ENCODE peak calls at places on chromosomes 13 and 19, in eight cellular contexts. One of them, this sample, is unnamed.
A peak's percentile ranks its signal among the peaks of the same experiment; 100 is the strongest.

GRCh38 chr13:33057019-33057785 is 41.0 kb downstream of the KL start:
- DNase-seq in glutamatergic neuron: peak; percentile 23
- DNase-seq in MCF 10A: peak; percentile 22
- DNase-seq in fibroblast of pulmonary artery: peak; percentile 34
- DNase-seq in pancreas: no peak
- DNase-seq in nephron progenitor cell: no peak
- DNase-seq in GM12865: peak; percentile 49
- DNase-seq in WTC11: no peak
- DNase-seq in this sample: peak; percentile 65

GRCh38 chr13:67238277-67238859 is 8.2 kb upstream of the PCDH9 start:
- DNase-seq in MCF 10A: peak; percentile 46
- DNase-seq in nephron progenitor cell: no peak
- DNase-seq in fibroblast of pulmonary artery: peak; percentile 67
- DNase-seq in glutamatergic neuron: no peak
- DNase-seq in GM12865: peak; percentile 30
- DNase-seq in WTC11: no peak
- DNase-seq in pancreas: no peak
- DNase-seq in this sample: peak; percentile 26

GRCh38 chr13:74574964-74575728 is 440.9 kb upstream of the KLF12 start:
- DNase-seq in GM12865: no peak
- DNase-seq in fibroblast of pulmonary artery: no peak
- DNase-seq in WTC11: no peak
- DNase-seq in MCF 10A: no peak
- DNase-seq in glutamatergic neuron: no peak
- DNase-seq in pancreas: no peak
- DNase-seq in nephron progenitor cell: no peak
- DNase-seq in this sample: peak; percentile 4

GRCh38 chr13:90867336-90867683 is 480.2 kb upstream of the MIR17HG start:
- DNase-seq in GM12865: peak; percentile 72
- DNase-seq in fibroblast of pulmonary artery: peak; percentile 85
- DNase-seq in WTC11: peak; percentile 77
- DNase-seq in glutamatergic neuron: peak; percentile 83
- DNase-seq in MCF 10A: peak; percentile 84
- DNase-seq in nephron progenitor cell: peak; percentile 73
- DNase-seq in pancreas: peak; percentile 68
- DNase-seq in this sample: peak; percentile 23

GRCh38 chr13:33757713-33758112 is 60.2 kb upstream of the RFC3 start:
- DNase-seq in GM12865: peak; percentile 38
- DNase-seq in fibroblast of pulmonary artery: no peak
- DNase-seq in WTC11: no peak
- DNase-seq in pancreas: no peak
- DNase-seq in MCF 10A: no peak
- DNase-seq in nephron progenitor cell: no peak
- DNase-seq in glutamatergic neuron: no peak
- DNase-seq in this sample: no peak

GRCh38 chr19:14091086-14091884 is 734 bp upstream of the SAMD1 start:
- DNase-seq in glutamatergic neuron: peak; percentile 61
- DNase-seq in nephron progenitor cell: peak; percentile 79
- DNase-seq in MCF 10A: peak; percentile 33
- DNase-seq in pancreas: peak; percentile 88
- DNase-seq in GM12865: peak; percentile 85
- DNase-seq in fibroblast of pulmonary artery: peak; percentile 70
- DNase-seq in WTC11: peak; percentile 35
- DNase-seq in this sample: peak; percentile 94

GRCh38 chr19:17420267-17420924 is 549 bp downstream of the MVB12A start:
- DNase-seq in pancreas: peak; percentile 62
- DNase-seq in nephron progenitor cell: peak; percentile 55
- DNase-seq in GM12865: peak; percentile 46
- DNase-seq in glutamatergic neuron: peak; percentile 37
- DNase-seq in WTC11: peak; percentile 59
- DNase-seq in MCF 10A: peak; percentile 49
- DNase-seq in fibroblast of pulmonary artery: no peak
- DNase-seq in this sample: peak; percentile 57

GRCh38 chr13:75454497-75454896 is 27.5 kb downstream of the TBC1D4 start:
- DNase-seq in fibroblast of pulmonary artery: no peak
- DNase-seq in WTC11: no peak
- DNase-seq in pancreas: no peak
- DNase-seq in GM12865: no peak
- DNase-seq in glutamatergic neuron: no peak
- DNase-seq in nephron progenitor cell: no peak
- DNase-seq in MCF 10A: peak; percentile 75
- DNase-seq in this sample: no peak

GRCh38 chr13:75489502-75490263 is 7.7 kb upstream of the TBC1D4 start:
- DNase-seq in nephron progenitor cell: no peak
- DNase-seq in pancreas: no peak
- DNase-seq in glutamatergic neuron: no peak
- DNase-seq in fibroblast of pulmonary artery: peak; percentile 81
- DNase-seq in MCF 10A: peak; percentile 73
- DNase-seq in GM12865: peak; percentile 78
- DNase-seq in WTC11: no peak
- DNase-seq in this sample: peak; percentile 51

GRCh38 chr19:41935781-41936415 is 7.6 kb upstream of the ERFL start:
- DNase-seq in MCF 10A: no peak
- DNase-seq in nephron progenitor cell: no peak
- DNase-seq in fibroblast of pulmonary artery: no peak
- DNase-seq in GM12865: no peak
- DNase-seq in pancreas: no peak
- DNase-seq in WTC11: no peak
- DNase-seq in glutamatergic neuron: no peak
- DNase-seq in this sample: no peak

GRCh38 chr13:102901615-102902305 is 55.9 kb downstream of the ERCC5 start:
- DNase-seq in GM12865: no peak
- DNase-seq in fibroblast of pulmonary artery: no peak
- DNase-seq in MCF 10A: no peak
- DNase-seq in glutamatergic neuron: no peak
- DNase-seq in WTC11: no peak
- DNase-seq in pancreas: no peak
- DNase-seq in nephron progenitor cell: no peak
- DNase-seq in this sample: no peak

GRCh38 chr19:49691243-49692101 is 556 bp downstream of the CPT1C start:
- DNase-seq in glutamatergic neuron: peak; percentile 94
- DNase-seq in fibroblast of pulmonary artery: peak; percentile 75
- DNase-seq in GM12865: peak; percentile 38
- DNase-seq in nephron progenitor cell: peak; percentile 86
- DNase-seq in MCF 10A: no peak
- DNase-seq in WTC11: peak; percentile 77
- DNase-seq in pancreas: no peak
- DNase-seq in this sample: no peak

GRCh38 chr13:25688524-25688923 is 316.8 kb downstream of the ATP8A2 start:
- DNase-seq in WTC11: no peak
- DNase-seq in glutamatergic neuron: peak; percentile 26
- DNase-seq in fibroblast of pulmonary artery: no peak
- DNase-seq in pancreas: no peak
- DNase-seq in MCF 10A: no peak
- DNase-seq in nephron progenitor cell: no peak
- DNase-seq in GM12865: no peak
- DNase-seq in this sample: no peak

GRCh38 chr13:110921695-110922094 is 6.8 kb upstream of the ANKRD10 start:
- DNase-seq in WTC11: no peak
- DNase-seq in nephron progenitor cell: no peak
- DNase-seq in pancreas: no peak
- DNase-seq in fibroblast of pulmonary artery: no peak
- DNase-seq in glutamatergic neuron: no peak
- DNase-seq in GM12865: no peak
- DNase-seq in MCF 10A: no peak
- DNase-seq in this sample: peak; percentile 4

GRCh38 chr13:84894749-84895148 is 904.5 kb downstream of the SLITRK6 start:
- DNase-seq in fibroblast of pulmonary artery: no peak
- DNase-seq in GM12865: no peak
- DNase-seq in WTC11: peak; percentile 39
- DNase-seq in pancreas: peak; percentile 55
- DNase-seq in glutamatergic neuron: no peak
- DNase-seq in nephron progenitor cell: no peak
- DNase-seq in MCF 10A: no peak
- DNase-seq in this sample: no peak

GRCh38 chr13:109275848-109276247 is 510.5 kb downstream of the IRS2 start:
- DNase-seq in WTC11: peak; percentile 32
- DNase-seq in fibroblast of pulmonary artery: no peak
- DNase-seq in nephron progenitor cell: peak; percentile 15
- DNase-seq in glutamatergic neuron: peak; percentile 49
- DNase-seq in pancreas: no peak
- DNase-seq in GM12865: no peak
- DNase-seq in MCF 10A: peak; percentile 41
- DNase-seq in this sample: no peak

GRCh38 chr13:39106216-39106995 is 68.2 kb downstream of the NHLRC3 start:
- DNase-seq in nephron progenitor cell: no peak
- DNase-seq in GM12865: no peak
- DNase-seq in glutamatergic neuron: no peak
- DNase-seq in WTC11: no peak
- DNase-seq in fibroblast of pulmonary artery: peak; percentile 3
- DNase-seq in MCF 10A: peak; percentile 13
- DNase-seq in pancreas: no peak
- DNase-seq in this sample: no peak

GRCh38 chr19:15779756-15780476 is 7.5 kb upstream of the OR10H5 start:
- DNase-seq in WTC11: no peak
- DNase-seq in pancreas: peak; percentile 74
- DNase-seq in GM12865: no peak
- DNase-seq in fibroblast of pulmonary artery: peak; percentile 13
- DNase-seq in MCF 10A: no peak
- DNase-seq in nephron progenitor cell: no peak
- DNase-seq in glutamatergic neuron: no peak
- DNase-seq in this sample: no peak

GRCh38 chr19:49884109-49884508 is 6.6 kb downstream of the TBC1D17 start:
- DNase-seq in fibroblast of pulmonary artery: no peak
- DNase-seq in MCF 10A: no peak
- DNase-seq in pancreas: no peak
- DNase-seq in glutamatergic neuron: peak; percentile 14
- DNase-seq in GM12865: no peak
- DNase-seq in WTC11: no peak
- DNase-seq in nephron progenitor cell: no peak
- DNase-seq in this sample: no peak

GRCh38 chr13:110116072-110116487 is 190.9 kb downstream of the COL4A1 start:
- DNase-seq in pancreas: peak; percentile 90
- DNase-seq in WTC11: peak; percentile 82
- DNase-seq in fibroblast of pulmonary artery: peak; percentile 91
- DNase-seq in GM12865: peak; percentile 74
- DNase-seq in glutamatergic neuron: peak; percentile 86
- DNase-seq in MCF 10A: no peak
- DNase-seq in nephron progenitor cell: peak; percentile 87
- DNase-seq in this sample: peak; percentile 72

GRCh38 chr19:18878858-18879578 is 16.9 kb downstream of the CERS1 start:
- DNase-seq in MCF 10A: no peak
- DNase-seq in nephron progenitor cell: no peak
- DNase-seq in fibroblast of pulmonary artery: no peak
- DNase-seq in glutamatergic neuron: no peak
- DNase-seq in pancreas: no peak
- DNase-seq in GM12865: no peak
- DNase-seq in WTC11: peak; percentile 60
- DNase-seq in this sample: no peak

GRCh38 chr13:51768378-51768921 is 35.5 kb downstream of the DHRS12 start:
- DNase-seq in nephron progenitor cell: peak; percentile 21
- DNase-seq in fibroblast of pulmonary artery: no peak
- DNase-seq in pancreas: no peak
- DNase-seq in glutamatergic neuron: peak; percentile 47
- DNase-seq in WTC11: peak; percentile 58
- DNase-seq in MCF 10A: no peak
- DNase-seq in GM12865: no peak
- DNase-seq in this sample: no peak

GRCh38 chr13:72985610-72986009 is 73.2 kb upstream of the KLF5 start:
- DNase-seq in MCF 10A: no peak
- DNase-seq in fibroblast of pulmonary artery: no peak
- DNase-seq in WTC11: no peak
- DNase-seq in pancreas: no peak
- DNase-seq in nephron progenitor cell: no peak
- DNase-seq in glutamatergic neuron: no peak
- DNase-seq in GM12865: no peak
- DNase-seq in this sample: no peak

GRCh38 chr13:79056706-79057105 is 349.3 kb downstream of the RBM26 start:
- DNase-seq in nephron progenitor cell: no peak
- DNase-seq in pancreas: no peak
- DNase-seq in MCF 10A: no peak
- DNase-seq in GM12865: peak; percentile 24
- DNase-seq in WTC11: peak; percentile 29
- DNase-seq in glutamatergic neuron: peak; percentile 28
- DNase-seq in fibroblast of pulmonary artery: no peak
- DNase-seq in this sample: no peak

GRCh38 chr19:35417278-35417677 is 30.8 kb upstream of the FFAR2 start:
- DNase-seq in fibroblast of pulmonary artery: no peak
- DNase-seq in MCF 10A: no peak
- DNase-seq in pancreas: no peak
- DNase-seq in nephron progenitor cell: no peak
- DNase-seq in glutamatergic neuron: no peak
- DNase-seq in WTC11: no peak
- DNase-seq in GM12865: no peak
- DNase-seq in this sample: no peak

GRCh38 chr19:3138268-3138667 is 2.4 kb downstream of the GNA15 start:
- DNase-seq in GM12865: no peak
- DNase-seq in fibroblast of pulmonary artery: no peak
- DNase-seq in nephron progenitor cell: no peak
- DNase-seq in WTC11: no peak
- DNase-seq in pancreas: no peak
- DNase-seq in glutamatergic neuron: no peak
- DNase-seq in MCF 10A: no peak
- DNase-seq in this sample: no peak
- TF ChIP-seq CTCF in GM12865: no peak
- TF ChIP-seq CTCF in fibroblast of pulmonary artery: no peak
- TF ChIP-seq CTCF in nephron progenitor cell: no peak
- TF ChIP-seq CTCF in WTC11: no peak
- TF ChIP-seq CTCF in pancreas: no peak
- TF ChIP-seq CTCF in glutamatergic neuron: no peak
- TF ChIP-seq CTCF in MCF 10A: no peak
- TF ChIP-seq CTCF in this sample: no peak

DNA sequence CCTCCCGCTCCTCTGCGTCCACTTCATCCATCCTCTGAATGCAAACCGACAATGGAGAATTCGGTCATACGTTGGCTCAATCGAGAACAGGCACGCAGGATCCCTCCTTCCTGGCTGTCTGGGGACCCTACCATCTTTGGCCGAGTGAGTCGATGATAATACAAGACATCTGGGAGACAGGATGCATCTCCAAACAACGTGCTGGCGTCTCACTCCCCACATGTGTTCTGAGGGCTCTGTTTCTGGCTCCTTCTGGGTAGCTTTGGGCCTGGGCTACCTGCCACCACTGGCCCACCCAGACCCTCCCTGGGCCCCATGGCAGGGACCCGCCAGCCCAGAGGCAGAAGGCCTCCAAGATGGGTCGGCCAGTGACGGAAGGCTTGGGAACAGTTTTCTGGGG is 31.4 kb downstream of the CEBPG start:
- DNase-seq in fibroblast of pulmonary artery: no peak
- DNase-seq in WTC11: no peak
- DNase-seq in pancreas: peak; percentile 30
- DNase-seq in glutamatergic neuron: peak; percentile 8
- DNase-seq in GM12865: no peak
- DNase-seq in nephron progenitor cell: no peak
- DNase-seq in MCF 10A: no peak
- DNase-seq in this sample: no peak
- TF ChIP-seq CTCF in fibroblast of pulmonary artery: no peak
- TF ChIP-seq CTCF in WTC11: no peak
- TF ChIP-seq CTCF in pancreas: no peak
- TF ChIP-seq CTCF in glutamatergic neuron: no peak
- TF ChIP-seq CTCF in GM12865: no peak
- TF ChIP-seq CTCF in nephron progenitor cell: no peak
- TF ChIP-seq CTCF in MCF 10A: no peak
- TF ChIP-seq CTCF in this sample: no peak

GRCh38 chr19:4723465-4724251 is at the start of gene DPP9:
- DNase-seq in WTC11: peak; percentile 96
- DNase-seq in GM12865: peak; percentile 100
- DNase-seq in fibroblast of pulmonary artery: peak; percentile 99
- DNase-seq in pancreas: peak; percentile 94
- DNase-seq in glutamatergic neuron: peak; percentile 96
- DNase-seq in nephron progenitor cell: peak; percentile 93
- DNase-seq in MCF 10A: peak; percentile 99
- DNase-seq in this sample: peak; percentile 100
- TF ChIP-seq CTCF in WTC11: no peak
- TF ChIP-seq CTCF in GM12865: no peak
- TF ChIP-seq CTCF in fibroblast of pulmonary artery: no peak
- TF ChIP-seq CTCF in pancreas: no peak
- TF ChIP-seq CTCF in glutamatergic neuron: peak; percentile 52
- TF ChIP-seq CTCF in nephron progenitor cell: peak; percentile 8
- TF ChIP-seq CTCF in MCF 10A: no peak
- TF ChIP-seq CTCF in this sample: peak; percentile 18

GRCh38 chr19:5864725-5865486 is 5.4 kb downstream of the FUT5 start:
- DNase-seq in fibroblast of pulmonary artery: no peak
- DNase-seq in nephron progenitor cell: no peak
- DNase-seq in pancreas: no peak
- DNase-seq in glutamatergic neuron: no peak
- DNase-seq in MCF 10A: no peak
- DNase-seq in GM12865: no peak
- DNase-seq in WTC11: no peak
- DNase-seq in this sample: no peak
- TF ChIP-seq CTCF in fibroblast of pulmonary artery: peak; percentile 14
- TF ChIP-seq CTCF in nephron progenitor cell: no peak
- TF ChIP-seq CTCF in pancreas: no peak
- TF ChIP-seq CTCF in glutamatergic neuron: peak; percentile 48
- TF ChIP-seq CTCF in MCF 10A: peak; percentile 23
- TF ChIP-seq CTCF in GM12865: no peak
- TF ChIP-seq CTCF in WTC11: no peak
- TF ChIP-seq CTCF in this sample: no peak